ENCODE peak calls at places on chromosomes 1 and 21, in nine cellular contexts. L is esophagus squamous epithelium; D is breast epithelium; K is WERI-Rb-1; J is heart right ventricle; P is PC-3; U is left ventricle myocardium inferior; G is CD4-positive, CD25-positive, alpha-beta regulatory T cell; Q is CD8-positive, alpha-beta memory T cell. X is an unnamed sample.

GRCh38 chr1:23286401-23286800 is 57.7 kb downstream of the HNRNPR start:
- DNase-seq in L (no peak), D (no peak), K (no peak), J (no peak), P (no peak), U (no peak), G (no peak), Q (no peak), X (no peak)

GRCh38 chr21:41445465-41445862 is 19.4 kb downstream of the MX1 start:
- DNase-seq in L (no peak), D (no peak), K (no peak), J (no peak), P (no peak), U (no peak), G (no peak), Q (no peak), X (no peak)

GRCh38 chr21:45515241-45516061 is 26.8 kb downstream of the SLC19A1 start:
- DNase-seq in L (no peak), D (no peak), K (no peak), J (no peak), P (peak; percentile 21), U (peak; percentile 3), G (no peak), Q (no peak), X (peak; percentile 47)

GRCh38 chr1:29975036-29975694 is 738.8 kb downstream of the PTPRU start:
- DNase-seq in L (no peak), D (no peak), K (no peak), J (peak; percentile 26), P (peak; percentile 49), U (no peak), G (no peak), Q (no peak), X (no peak)

GRCh38 chr1:111559736-111560279 is 56.4 kb upstream of the ADORA3 start:
- DNase-seq in L (no peak), D (no peak), K (no peak), J (no peak), P (peak; percentile 43), U (no peak), G (no peak), Q (no peak), X (no peak)

GRCh38 chr1:165842363-165843129 is 15.1 kb downstream of the UCK2 start:
- DNase-seq in L (no peak), D (no peak), K (peak; percentile 29), J (peak; percentile 29), P (peak; percentile 56), U (no peak), G (no peak), Q (no peak), X (no peak)

GRCh38 chr1:241770115-241770514 is 77.9 kb upstream of the EXO1 start:
- DNase-seq in L (no peak), D (no peak), K (no peak), J (no peak), P (no peak), U (no peak), G (no peak), Q (no peak), X (no peak)

GRCh38 chr1:154327466-154328317 is 2.4 kb downstream of the ATP8B2 start:
- DNase-seq in L (no peak), D (no peak), K (no peak), J (no peak), P (no peak), U (no peak), G (peak; percentile 38), Q (no peak), X (no peak)

GRCh38 chr1:150281221-150281757 is 1.1 kb upstream of the CIART start:
- DNase-seq in L (no peak), D (peak; percentile 50), K (peak; percentile 88), J (peak; percentile 81), P (peak; percentile 81), U (peak; percentile 79), G (peak; percentile 46), Q (peak; percentile 51), X (no peak)

GRCh38 chr1:201578008-201578888 is 39.3 kb downstream of the NAV1 start:
- DNase-seq in L (no peak), D (no peak), K (no peak), J (no peak), P (no peak), U (no peak), G (no peak), Q (no peak), X (no peak)

DNA sequence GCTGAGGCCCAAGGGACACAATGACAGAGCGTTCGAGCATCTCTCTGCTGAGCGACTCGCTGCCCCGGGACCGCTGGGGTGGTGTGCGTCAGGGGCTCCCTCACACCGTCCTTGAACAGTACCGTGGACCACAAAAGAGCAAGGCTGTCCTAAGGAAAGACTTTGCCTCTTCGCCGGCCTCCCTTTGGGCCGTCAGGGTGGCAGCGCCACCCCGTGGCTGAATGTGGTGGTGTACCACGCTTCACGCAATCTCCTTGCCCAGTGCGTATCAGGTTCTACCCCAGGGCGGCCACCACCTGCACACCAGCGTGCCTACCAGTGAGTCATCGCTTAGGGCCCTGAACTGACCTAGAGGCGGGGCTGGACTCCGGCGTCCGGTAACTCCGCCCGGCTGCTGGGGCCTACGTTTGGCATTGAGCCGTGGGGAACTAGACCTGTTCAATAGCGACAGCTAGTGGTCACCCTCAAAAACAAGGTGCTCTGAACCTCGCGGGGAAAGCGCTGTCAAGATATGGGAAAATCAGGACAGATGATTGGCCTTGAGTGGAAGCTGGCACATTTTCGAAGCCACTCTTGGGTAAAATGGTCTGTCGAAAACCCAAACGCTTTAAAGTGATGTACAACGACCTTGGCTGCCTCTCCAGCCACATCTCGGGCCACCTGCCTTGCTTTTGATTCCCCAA is 8.1 kb upstream of the TRAF3IP3 start:
- DNase-seq in L (peak; percentile 63), D (peak; percentile 94), K (peak; percentile 89), J (peak; percentile 91), P (peak; percentile 99), U (peak; percentile 87), G (peak; percentile 79), Q (peak; percentile 82), X (peak; percentile 93)
- H3K27ac ChIP-seq in L (peak overlapping the region; percentile 39), D (peak overlapping the region; percentile 67), K (no peak overlapping the region), J (peak overlapping the region; percentile 69), P (peak overlapping the region; percentile 6), U (peak overlapping the region; percentile 90), G (peak overlapping the region; percentile 76), Q (peak overlapping the region; percentile 43), X (no peak overlapping the region)

DNA sequence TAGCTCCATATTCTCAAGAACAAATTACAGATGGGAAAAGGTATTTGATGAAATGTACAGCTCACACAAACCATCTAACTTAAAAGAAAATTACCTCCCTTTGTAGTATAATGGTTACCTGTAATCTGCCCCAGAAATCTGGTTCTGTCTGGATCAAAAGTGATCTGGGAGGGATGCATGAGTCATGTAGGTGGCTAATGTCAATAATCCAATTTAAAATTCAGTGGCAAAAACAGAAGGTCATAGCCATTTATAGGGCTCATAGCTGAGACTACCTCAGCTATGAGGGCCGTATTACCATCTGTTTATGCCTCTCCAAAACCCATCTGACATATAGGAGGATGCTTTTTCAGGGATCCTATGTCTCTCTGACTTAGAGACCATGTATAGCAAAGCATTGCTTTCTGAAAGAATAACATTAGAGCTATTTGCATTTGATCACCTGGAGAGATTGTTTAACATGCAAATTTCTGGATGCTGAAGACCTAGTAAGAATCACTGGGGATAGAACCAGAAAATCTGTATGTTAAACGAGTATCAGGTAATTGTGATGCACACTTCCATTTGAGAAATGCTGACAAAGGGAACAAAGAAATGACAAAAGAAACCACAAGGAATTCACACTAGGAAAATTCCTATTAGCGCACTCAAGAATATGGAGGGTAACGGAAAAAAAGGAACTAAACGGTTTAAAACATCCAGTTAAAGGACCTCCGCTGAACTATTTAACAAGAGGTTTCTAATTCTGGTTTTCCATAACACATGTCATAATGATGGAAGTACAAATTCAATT is 17.5 kb downstream of the PAXBP1 start:
- DNase-seq in L (no peak), D (no peak), K (no peak), J (no peak), P (peak; percentile 44), U (no peak), G (no peak), Q (no peak), X (no peak)
- H3K36me3 ChIP-seq in L (peaks cover 10% of the 10 kb centered on the region), D (no peaks in the 10 kb centered on the region), K (peaks cover 97% of the 10 kb centered on the region), J (no peaks in the 10 kb centered on the region), P (peaks cover 66% of the 10 kb centered on the region), U (peaks cover 89% of the 10 kb centered on the region), G (peaks cover 84% of the 10 kb centered on the region), Q (peaks cover 42% of the 10 kb centered on the region), X (peaks cover 96% of the 10 kb centered on the region)

GRCh38 chr1:33141781-33142180 is 40.1 kb downstream of the TRIM62 start:
- DNase-seq in L (no peak), D (no peak), K (no peak), J (no peak), P (no peak), U (no peak), G (no peak), Q (no peak), X (no peak)
- H3K27ac ChIP-seq in L (no peak overlapping the region), D (no peak overlapping the region), K (no peak overlapping the region), J (peak overlapping the region; percentile 24), P (no peak overlapping the region), U (peak overlapping the region; percentile 64), G (no peak overlapping the region), Q (no peak overlapping the region), X (no peak overlapping the region)

GRCh38 chr21:33972539-33972938 is 56.9 kb upstream of the ATP5PO start:
- DNase-seq in L (no peak), D (no peak), K (no peak), J (no peak), P (no peak), U (no peak), G (no peak), Q (no peak), X (no peak)
- H3K36me3 ChIP-seq in L (no peaks in the 10 kb centered on the region), D (no peaks in the 10 kb centered on the region), K (no peaks in the 10 kb centered on the region), J (no peaks in the 10 kb centered on the region), P (no peaks in the 10 kb centered on the region), U (no peaks in the 10 kb centered on the region), G (peaks cover 31% of the 10 kb centered on the region), Q (no peaks in the 10 kb centered on the region), X (no peaks in the 10 kb centered on the region)

DNA sequence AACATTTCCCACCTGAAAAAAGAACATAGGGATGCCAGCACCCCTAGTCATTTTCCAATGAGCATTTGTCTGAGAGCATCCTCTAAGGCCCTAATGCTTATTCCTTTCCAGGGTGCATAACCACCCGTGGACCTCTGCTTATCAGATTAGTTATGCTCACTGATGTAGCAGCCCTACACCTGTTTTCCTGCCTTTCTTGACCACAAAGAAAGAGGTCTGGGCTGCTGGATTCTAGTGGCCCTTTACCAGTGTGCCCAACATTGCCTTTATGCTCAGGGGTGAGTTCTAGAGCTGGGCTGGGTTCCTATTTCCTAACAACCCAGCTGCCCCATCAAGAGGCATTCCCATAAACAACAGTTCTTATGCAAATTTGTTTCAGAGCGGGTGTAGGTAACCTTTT is 20.3 kb upstream of the PM20D1 start:
- DNase-seq in L (no peak), D (no peak), K (no peak), J (no peak), P (no peak), U (no peak), G (no peak), Q (no peak), X (no peak)
- H3K27ac ChIP-seq in L (no peak overlapping the region), D (no peak overlapping the region), K (no peak overlapping the region), J (no peak overlapping the region), P (no peak overlapping the region), U (no peak overlapping the region), G (no peak overlapping the region), Q (no peak overlapping the region), X (no peak overlapping the region)